ENCODE peak calls at places on chromosomes 5 and 9, in six cellular contexts. Q, W, Z, N, S and I are unnamed samples. For H3K4me1, the result is how much of the 10 kb centered on the place peaks cover.

GRCh38 chr9:11618241-11618805 is 1005.5 kb upstream of the PTPRD start:
- DNase-seq in Z (no peak), S (no peak), N (no peak), Q (no peak), W (no peak), I (no peak)

GRCh38 chr5:55070969-55071368 is 31.5 kb upstream of the GZMA start:
- DNase-seq in W (no peak), Q (no peak), N (no peak), Z (no peak), S (no peak), I (no peak)

GRCh38 chr9:4489919-4490704 is at the start of gene SLC1A1:
- DNase-seq in Q (peak), W (peak), S (peak), Z (no peak), N (peak), I (peak)

GRCh38 chr9:71763752-71764332 is 4.5 kb downstream of the CEMIP2 start:
- DNase-seq in N (no peak), Q (no peak), Z (no peak), S (no peak), W (no peak), I (peak)

GRCh38 chr9:134950811-134951210 is 33.1 kb upstream of the FCN1 start:
- DNase-seq in S (no peak), Z (no peak), W (no peak), N (no peak), Q (no peak), I (peak)

GRCh38 chr5:40904205-40904993 is 4.9 kb upstream of the C7 start:
- DNase-seq in W (peak), Z (peak), S (peak), Q (peak), N (no peak), I (peak)

GRCh38 chr5:148913493-148913892 is 87.1 kb downstream of the ADRB2 start:
- DNase-seq in S (no peak), Q (no peak), Z (no peak), N (no peak), W (no peak), I (no peak)

GRCh38 chr5:175347027-175347426 is 97.0 kb downstream of the DRD1 start:
- DNase-seq in W (no peak), Z (peak), N (no peak), S (no peak), Q (no peak), I (no peak)

GRCh38 chr5:56080375-56081052 is 85.8 kb upstream of the IL6ST start:
- DNase-seq in Z (no peak), S (no peak), N (no peak), W (no peak), Q (no peak), I (no peak)

GRCh38 chr9:134420974-134421432 is 94.7 kb downstream of the RXRA start:
- DNase-seq in Q (no peak), N (no peak), Z (no peak), W (no peak), S (no peak), I (no peak)

GRCh38 chr5:96331210-96331609 is 101.8 kb downstream of the PCSK1 start:
- DNase-seq in Q (no peak), N (no peak), S (no peak), W (no peak), Z (no peak), I (no peak)

DNA sequence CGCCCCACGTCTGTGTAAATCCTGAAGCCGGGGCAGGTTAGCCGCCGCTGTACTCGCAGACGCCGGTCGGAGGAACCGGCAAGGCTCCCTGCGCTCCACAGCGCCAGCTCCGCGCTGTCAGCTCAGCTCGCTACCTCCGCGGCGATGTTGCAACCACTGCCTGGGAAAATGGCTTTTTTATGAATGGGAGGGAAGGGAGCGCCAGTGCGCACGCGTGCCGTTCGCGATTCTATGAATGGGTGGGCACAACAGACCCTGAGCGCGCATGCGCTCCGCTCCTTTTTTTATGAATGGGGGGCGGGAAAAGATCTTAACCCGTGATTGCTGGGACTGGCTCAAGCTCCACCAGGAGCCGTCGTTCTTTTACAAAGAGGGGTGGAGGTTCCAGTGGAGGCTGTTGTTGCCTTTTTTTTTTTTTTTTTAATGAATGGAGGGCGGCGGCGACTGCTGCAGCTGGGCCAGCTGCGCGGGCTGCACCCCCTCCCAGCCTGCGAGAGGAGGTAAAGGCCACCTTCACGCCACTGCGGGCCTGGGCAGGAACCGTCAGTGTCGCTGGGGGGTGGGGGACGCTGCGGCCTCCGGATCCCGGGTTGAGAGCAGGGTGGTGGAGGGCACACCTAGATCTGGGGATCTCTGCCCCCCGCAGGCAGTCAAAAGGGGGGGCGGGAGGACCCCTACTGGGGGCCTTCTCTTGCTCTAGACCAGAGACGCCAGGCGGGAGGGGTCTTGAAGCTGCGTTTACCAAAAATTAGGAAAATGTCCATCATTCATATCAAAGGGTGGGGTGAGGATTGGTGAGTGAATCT is at the start of gene SPRY4:
- DNase-seq in S (peak), Z (peak), N (peak), W (peak), Q (peak), I (peak)
- TF ChIP-seq CTCF in S (no peak), Z (peak), N (peak), W (no peak), Q (no peak), I (no peak)

DNA sequence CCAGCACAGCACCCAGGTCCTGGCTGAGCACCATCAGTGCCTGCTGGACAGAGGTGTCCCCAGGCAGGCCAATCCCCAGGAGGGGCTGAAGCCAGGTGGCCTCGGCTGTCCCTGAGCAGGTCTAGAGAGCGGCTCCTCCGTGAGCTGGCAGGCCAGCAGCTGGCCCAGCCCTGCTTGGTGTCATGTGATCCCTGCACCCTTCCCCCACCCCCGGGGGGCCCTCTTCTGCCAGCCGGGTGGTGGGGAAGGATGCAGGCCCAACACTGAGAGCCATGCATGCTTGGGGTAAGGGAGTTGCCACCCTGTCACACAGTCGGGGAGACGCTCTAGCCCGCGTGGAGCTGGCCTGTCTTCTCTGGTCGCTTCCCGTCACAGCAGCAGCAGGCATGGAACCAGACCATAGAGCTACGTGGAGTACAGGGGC is 7.1 kb downstream of the RALGDS start:
- DNase-seq in Z (no peak), N (no peak), W (no peak), Q (no peak), S (no peak), I (peak)
- H3K4me1 ChIP-seq in Z (under half), N (half or more), W (half or more), Q (under half), S (under half), I (under half)

GRCh38 chr9:121568541-121569265 is 69.1 kb upstream of the GGTA1 start:
- DNase-seq in N (no peak), W (peak), S (no peak), Q (peak), Z (no peak), I (peak)

GRCh38 chr9:121568101-121568460 is 68.4 kb upstream of the GGTA1 start:
- DNase-seq in Q (peak), Z (no peak), W (no peak), S (no peak), N (no peak), I (no peak)

GRCh38 chr9:121569266-121569648 is 69.6 kb upstream of the GGTA1 start:
- DNase-seq in Z (no peak), Q (no peak), S (no peak), N (no peak), W (no peak), I (no peak)

GRCh38 chr9:121566401-121567141 is 66.9 kb upstream of the GGTA1 start:
- DNase-seq in Z (no peak), W (no peak), Q (no peak), N (no peak), S (no peak), I (peak)

GRCh38 chr9:121567142-121568100 is 67.8 kb upstream of the GGTA1 start:
- DNase-seq in W (no peak), S (no peak), Z (no peak), Q (no peak), N (no peak), I (peak)
- TF ChIP-seq CTCF in W (no peak), S (no peak), Z (no peak), Q (no peak), N (no peak), I (no peak)

DNA sequence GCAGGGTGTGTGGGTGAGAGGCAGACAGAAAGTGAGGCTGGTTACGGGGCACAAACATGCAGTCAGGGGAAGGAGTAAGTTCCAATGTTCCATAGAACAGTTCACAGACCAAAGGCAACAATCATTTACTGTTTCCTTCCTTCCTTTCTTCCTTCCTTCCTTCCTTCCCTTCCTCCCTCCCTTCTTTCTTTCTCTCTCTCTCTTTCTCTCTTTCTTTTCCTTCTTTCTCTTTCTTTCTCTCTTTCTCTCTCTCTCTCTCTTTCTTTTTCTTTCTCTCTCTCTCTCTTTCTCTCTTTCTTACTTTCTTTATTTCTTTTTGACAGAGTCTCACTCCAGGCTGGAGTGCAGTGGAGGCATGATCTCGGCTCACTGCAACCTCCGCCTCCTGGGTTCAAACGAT is 125.8 kb upstream of the LPCAT1 start:
- DNase-seq in Z (no peak), N (no peak), Q (no peak), S (no peak), W (no peak), I (no peak)
- H3K4me1 ChIP-seq in Z (under half), N (under half), Q (under half), S (under half), W (under half), I (under half)

GRCh38 chr9:120936764-120937122 is 10.1 kb upstream of the TRAF1 start:
- DNase-seq in N (no peak), Z (no peak), Q (no peak), W (no peak), S (no peak), I (no peak)
- TF ChIP-seq CTCF in N (no peak), Z (no peak), Q (no peak), W (no peak), S (peak), I (no peak)

DNA sequence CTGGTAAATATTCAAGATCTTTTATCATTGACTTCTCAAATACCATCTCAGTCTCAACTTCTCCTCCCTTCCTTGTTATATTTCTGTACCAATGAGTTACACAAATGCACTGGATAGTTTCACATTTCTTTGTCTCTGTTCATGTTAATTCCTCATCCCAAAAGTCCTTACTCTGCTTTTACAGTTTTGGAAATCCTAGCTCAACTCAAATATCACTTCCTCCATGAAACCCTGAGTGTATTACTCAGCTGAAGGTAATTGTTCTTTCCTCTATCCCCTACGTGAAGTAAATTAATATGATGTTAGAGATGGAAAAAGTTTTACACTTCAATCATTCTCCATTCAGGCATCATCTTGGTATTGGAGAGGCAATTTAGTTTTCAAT is 241.5 kb downstream of the TLE4 start:
- DNase-seq in W (no peak), S (no peak), Q (no peak), N (no peak), Z (no peak), I (no peak)
- H3K4me1 ChIP-seq in W (under half), S (under half), Q (under half), N (under half), Z (under half), I (under half)

DNA sequence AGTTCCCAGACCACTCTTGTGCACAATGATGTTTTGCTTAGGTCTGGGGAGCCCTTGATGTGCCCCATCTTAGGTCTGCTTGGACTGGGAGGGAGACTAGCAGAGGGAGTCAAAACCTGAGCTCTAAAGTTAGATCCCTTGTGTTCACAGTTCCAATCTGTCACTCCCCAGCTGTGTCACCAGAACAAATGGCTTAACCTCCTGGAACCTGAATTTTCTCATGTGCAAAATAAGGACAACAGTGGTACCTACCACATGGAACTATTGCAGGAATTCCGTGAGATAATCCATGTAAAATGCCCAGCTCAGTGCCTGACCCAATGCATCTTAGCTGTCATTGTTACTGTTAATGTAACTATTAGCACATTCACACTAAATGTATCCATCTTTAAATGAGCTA is 45.5 kb downstream of the GALNT10 start:
- DNase-seq in Z (no peak), Q (no peak), S (no peak), W (no peak), N (peak), I (no peak)
- TF ChIP-seq CTCF in Z (no peak), Q (no peak), S (no peak), W (no peak), N (no peak), I (no peak)

GRCh38 chr9:33024966-33025571 is at the start of gene DNAJA1:
- DNase-seq in N (peak), Q (peak), Z (peak), W (peak), S (peak), I (peak)
- H3K4me1 ChIP-seq in N (half or more), Q (under half), Z (under half), W (under half), S (under half), I (half or more)

GRCh38 chr9:6197330-6197729 is 18.3 kb upstream of the IL33 start:
- DNase-seq in Q (peak), Z (no peak), S (peak), N (no peak), W (no peak), I (no peak)
- TF ChIP-seq CTCF in Q (peak), Z (peak), S (peak), N (peak), W (peak), I (peak)

GRCh38 chr9:116520218-116520617 is 166.9 kb upstream of the TRIM32 start:
- DNase-seq in W (no peak), Z (no peak), S (no peak), N (no peak), Q (no peak), I (no peak)

GRCh38 chr9:116524778-116525470 is 162.2 kb upstream of the TRIM32 start:
- DNase-seq in N (no peak), W (no peak), Z (no peak), Q (no peak), S (no peak), I (no peak)

GRCh38 chr9:116525611-116526010 is 161.5 kb upstream of the TRIM32 start:
- DNase-seq in W (no peak), N (no peak), S (no peak), Z (no peak), Q (no peak), I (no peak)
- H3K4me1 ChIP-seq in W (under half), N (under half), S (under half), Z (under half), Q (under half), I (under half)